ENCODE peak calls at places on chromosomes 4 and X, in eight cellular contexts. C is CD8-positive, alpha-beta T cell; Y is breast epithelium; W is mesendoderm; G is neuronal stem cell; I is PC-3; P is tibial artery; X is foreskin keratinocyte. Z is an unnamed sample.

GRCh38 chrX:125604448-125604847 is 284.8 kb downstream of the TEX13C start:
- DNase-seq in C (no peak), Y (no peak), W (no peak), G (no peak), I (no peak), P (no peak), X (no peak), Z (no peak)

GRCh38 chr4:88523325-88524129 is at the start of gene PYURF:
- DNase-seq in C (peak), Y (peak), W (peak), G (peak), I (peak), P (peak), X (peak), Z (peak)

GRCh38 chr4:74675673-74676279 is 118.5 kb downstream of the BTC start:
- DNase-seq in C (no peak), Y (no peak), W (peak), G (no peak), I (peak), P (no peak), X (no peak), Z (peak)

GRCh38 chrX:276588-277171 is 4.5 kb upstream of the PLCXD1 start:
- DNase-seq in C (no peak), Y (peak), W (no peak), G (no peak), I (peak), P (no peak), X (peak), Z (peak)

GRCh38 chrX:130402211-130402684 is 461 bp downstream of the RBMX2 start:
- DNase-seq in C (no peak), Y (no peak), W (no peak), G (no peak), I (no peak), P (no peak), X (no peak), Z (no peak)

GRCh38 chr4:47071863-47072441 is 40.6 kb downstream of the GABRB1 start:
- DNase-seq in C (no peak), Y (no peak), W (no peak), G (no peak), I (peak), P (no peak), X (no peak), Z (no peak)

GRCh38 chrX:107628662-107629532 is 587 bp downstream of the PRPS1 start:
- DNase-seq in C (peak), Y (no peak), W (peak), G (no peak), I (peak), P (peak), X (no peak), Z (peak)

GRCh38 chr4:94926936-94927335 is 169.2 kb downstream of the BMPR1B start:
- DNase-seq in C (no peak), Y (no peak), W (no peak), G (no peak), I (peak), P (no peak), X (no peak), Z (no peak)

GRCh38 chr4:101349346-101350064 is 2.2 kb upstream of the PPP3CA start:
- DNase-seq in C (no peak), Y (peak), W (no peak), G (no peak), I (peak), P (peak), X (peak), Z (no peak)

GRCh38 chrX:110188701-110189558 is 129.0 kb downstream of the AMMECR1 start:
- DNase-seq in C (no peak), Y (no peak), W (no peak), G (no peak), I (no peak), P (no peak), X (no peak), Z (no peak)

GRCh38 chr4:112348488-112349158 is 51.5 kb downstream of the ALPK1 start:
- DNase-seq in C (no peak), Y (peak), W (peak), G (peak), I (peak), P (peak), X (no peak), Z (peak)

DNA sequence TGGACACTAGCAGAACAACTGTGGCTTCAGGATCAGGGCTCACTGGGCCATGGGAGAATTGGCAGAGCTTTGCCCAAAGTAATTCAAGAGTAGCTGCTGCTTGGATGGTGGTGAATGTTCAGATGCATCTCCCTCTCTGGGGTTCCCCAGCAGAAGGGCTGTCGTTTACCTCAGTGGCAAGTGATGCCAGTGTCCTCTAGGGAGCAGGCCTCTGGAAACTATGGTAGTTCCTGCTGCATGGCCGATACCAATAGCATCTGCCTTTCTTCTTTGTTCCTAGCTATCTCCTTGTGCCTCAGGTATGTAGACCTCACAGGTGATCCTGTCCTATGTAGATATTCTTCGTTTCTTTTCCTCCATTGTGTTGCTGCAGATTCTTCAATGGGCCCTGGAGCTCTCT is 26.4 kb downstream of the HMGB2 start:
- DNase-seq in C (no peak), Y (no peak), W (no peak), G (no peak), I (no peak), P (no peak), X (no peak), Z (no peak)
- H3K27ac ChIP-seq in C (no peak), Y (no peak), W (no peak), G (no peak), I (no peak), P (no peak), X (no peak), Z (no peak)

GRCh38 chr4:6877070-6877469 is 32.6 kb upstream of the TBC1D14 start:
- DNase-seq in C (no peak), Y (no peak), W (no peak), G (no peak), I (no peak), P (no peak), X (no peak), Z (no peak)
- H3K27ac ChIP-seq in C (no peak), Y (no peak), W (no peak), G (no peak), I (no peak), P (no peak), X (no peak), Z (no peak)

GRCh38 chr4:16231570-16232252 is 5.4 kb upstream of the TAPT1 start:
- DNase-seq in C (no peak), Y (no peak), W (no peak), G (no peak), I (no peak), P (no peak), X (no peak), Z (no peak)
- H3K27ac ChIP-seq in C (no peak), Y (no peak), W (no peak), G (no peak), I (no peak), P (peak), X (no peak), Z (no peak)

GRCh38 chr4:3657917-3658913 is 108.0 kb upstream of the ADRA2C start:
- DNase-seq in C (no peak), Y (no peak), W (no peak), G (no peak), I (no peak), P (peak), X (no peak), Z (peak)
- H3K27ac ChIP-seq in C (no peak), Y (no peak), W (no peak), G (no peak), I (no peak), P (peak), X (no peak), Z (peak)

GRCh38 chrX:39309721-39310152 is 508.5 kb downstream of the MID1IP1 start:
- DNase-seq in C (peak), Y (no peak), W (peak), G (no peak), I (no peak), P (no peak), X (no peak), Z (peak)
- H3K27ac ChIP-seq in C (peak), Y (peak), W (no peak), G (no peak), I (no peak), P (no peak), X (no peak), Z (peak)

DNA sequence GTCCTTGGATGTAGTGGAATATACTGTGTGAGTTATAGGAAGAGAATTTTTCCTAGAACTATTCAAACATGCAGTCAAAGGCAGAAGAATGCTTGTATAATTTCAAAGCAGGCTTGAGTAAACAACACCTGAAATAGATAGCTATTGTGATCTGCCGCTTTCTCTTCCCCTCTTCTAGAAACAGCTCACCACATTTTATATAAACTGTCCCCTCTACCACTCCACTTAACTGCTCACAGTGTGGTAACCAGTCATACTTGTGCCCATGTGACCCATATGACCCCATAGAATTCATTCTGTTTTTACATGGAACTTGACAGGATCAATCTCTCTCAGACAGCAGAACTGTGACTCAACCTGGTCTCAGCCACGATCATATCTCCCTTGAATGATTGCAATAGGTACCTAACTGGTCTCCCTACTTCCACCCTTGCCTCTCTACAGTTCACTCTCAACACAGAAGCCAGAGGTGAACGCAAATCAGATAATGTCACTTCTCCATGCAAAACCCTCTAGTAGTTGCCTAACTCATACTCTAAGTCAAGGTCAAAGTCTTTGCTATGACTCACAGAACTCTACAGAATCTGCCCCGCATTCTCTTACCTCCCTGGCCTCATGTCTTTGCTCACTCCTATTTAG is 85.6 kb upstream of the EFHC2 start:
- DNase-seq in C (no peak), Y (no peak), W (no peak), G (no peak), I (peak), P (no peak), X (no peak), Z (no peak)
- H3K27ac ChIP-seq in C (no peak), Y (no peak), W (no peak), G (no peak), I (peak), P (no peak), X (no peak), Z (no peak)

Z was measured in brain microvascular endothelial cell.